ENCODE peak calls at places on chromosome 10, in seven cellular contexts. W, G, J, U, B, I and V are unnamed samples.

GRCh38 chr10:70711911-70712310 is 39.6 kb downstream of the ADAMTS14 start:
- DNase-seq in W (no peak), G (no peak), J (no peak), B (no peak), U (no peak), I (no peak), V (no peak)

GRCh38 chr10:131972474-131973071 is 9.2 kb downstream of the BNIP3 start:
- DNase-seq in G (no peak), U (peak; percentile 58), J (no peak), I (peak; percentile 63), B (peak; percentile 11), W (no peak), V (no peak)

GRCh38 chr10:110076559-110077318 is 69.0 kb downstream of the ADD3 start:
- DNase-seq in I (no peak), U (peak; percentile 59), G (no peak), W (peak; percentile 71), J (no peak), B (peak; percentile 26), V (peak; percentile 81)

GRCh38 chr10:19702215-19702614 is 114.0 kb upstream of the PLXDC2 start:
- DNase-seq in B (peak; percentile 61), G (peak; percentile 61), I (no peak), U (no peak), J (no peak), W (peak; percentile 67), V (no peak)

GRCh38 chr10:69220510-69220909 is 378 bp downstream of the HKDC1 start:
- DNase-seq in G (no peak), U (no peak), B (no peak), W (no peak), J (no peak), I (no peak), V (no peak)

GRCh38 chr10:79234391-79235318 is 112.6 kb upstream of the PPIF start:
- DNase-seq in U (no peak), B (no peak), G (no peak), I (no peak), J (no peak), W (peak; percentile 35), V (no peak)

GRCh38 chr10:69492091-69492745 is 41.0 kb downstream of the TSPAN15 start:
- DNase-seq in I (no peak), U (no peak), G (no peak), B (no peak), W (no peak), J (no peak), V (no peak)

GRCh38 chr10:52814506-52814905 is 41.9 kb upstream of the MBL2 start:
- DNase-seq in I (no peak), W (no peak), B (no peak), G (no peak), J (no peak), U (no peak), V (no peak)